ENCODE peak calls at places on chromosome 6, in nine cellular contexts. One of them, this sample, is unnamed.

GRCh38 chr6:109799664-109800063 is 108.6 kb downstream of the FIG4 start:
- DNase-seq in fibroblast of the aortic adventitia: peak
- DNase-seq in H9: no peak
- DNase-seq in choroid plexus epithelial cell: no peak
- DNase-seq in activated CD8-positive, alpha-beta T cell treated with anti-CD3 and anti-CD28 coated beads for 36 hours: no peak
- DNase-seq in ascending aorta: no peak
- DNase-seq in glutamatergic neuron: no peak
- DNase-seq in PC-9: peak
- DNase-seq in tibial nerve: no peak
- DNase-seq in this sample: no peak

GRCh38 chr6:148700713-148701392 is 46.0 kb upstream of the UST start:
- DNase-seq in glutamatergic neuron: no peak
- DNase-seq in ascending aorta: no peak
- DNase-seq in PC-9: no peak
- DNase-seq in fibroblast of the aortic adventitia: peak
- DNase-seq in H9: no peak
- DNase-seq in activated CD8-positive, alpha-beta T cell treated with anti-CD3 and anti-CD28 coated beads for 36 hours: peak
- DNase-seq in choroid plexus epithelial cell: peak
- DNase-seq in tibial nerve: no peak
- DNase-seq in this sample: peak

GRCh38 chr6:16723833-16724232 is 37.4 kb downstream of the ATXN1 start:
- DNase-seq in activated CD8-positive, alpha-beta T cell treated with anti-CD3 and anti-CD28 coated beads for 36 hours: no peak
- DNase-seq in ascending aorta: peak
- DNase-seq in choroid plexus epithelial cell: peak
- DNase-seq in glutamatergic neuron: no peak
- DNase-seq in H9: peak
- DNase-seq in tibial nerve: no peak
- DNase-seq in PC-9: peak
- DNase-seq in fibroblast of the aortic adventitia: peak
- DNase-seq in this sample: no peak

GRCh38 chr6:210778-211177 is 81.5 kb upstream of the DUSP22 start:
- DNase-seq in activated CD8-positive, alpha-beta T cell treated with anti-CD3 and anti-CD28 coated beads for 36 hours: no peak
- DNase-seq in tibial nerve: no peak
- DNase-seq in glutamatergic neuron: no peak
- DNase-seq in fibroblast of the aortic adventitia: no peak
- DNase-seq in H9: no peak
- DNase-seq in choroid plexus epithelial cell: no peak
- DNase-seq in PC-9: no peak
- DNase-seq in ascending aorta: no peak
- DNase-seq in this sample: no peak

GRCh38 chr6:11168091-11168635 is 56.6 kb upstream of the ERVFRD-1 start:
- DNase-seq in PC-9: no peak
- DNase-seq in choroid plexus epithelial cell: no peak
- DNase-seq in fibroblast of the aortic adventitia: no peak
- DNase-seq in H9: no peak
- DNase-seq in tibial nerve: no peak
- DNase-seq in glutamatergic neuron: no peak
- DNase-seq in activated CD8-positive, alpha-beta T cell treated with anti-CD3 and anti-CD28 coated beads for 36 hours: no peak
- DNase-seq in ascending aorta: no peak
- DNase-seq in this sample: no peak

GRCh38 chr6:170116643-170117042 is 174.2 kb downstream of the DLL1 start:
- DNase-seq in choroid plexus epithelial cell: no peak
- DNase-seq in H9: peak
- DNase-seq in glutamatergic neuron: no peak
- DNase-seq in activated CD8-positive, alpha-beta T cell treated with anti-CD3 and anti-CD28 coated beads for 36 hours: no peak
- DNase-seq in PC-9: no peak
- DNase-seq in fibroblast of the aortic adventitia: no peak
- DNase-seq in ascending aorta: peak
- DNase-seq in tibial nerve: no peak
- DNase-seq in this sample: no peak

GRCh38 chr6:160337301-160337700 is 10.9 kb upstream of the SLC22A3 start:
- DNase-seq in activated CD8-positive, alpha-beta T cell treated with anti-CD3 and anti-CD28 coated beads for 36 hours: no peak
- DNase-seq in H9: no peak
- DNase-seq in choroid plexus epithelial cell: peak
- DNase-seq in PC-9: no peak
- DNase-seq in fibroblast of the aortic adventitia: peak
- DNase-seq in tibial nerve: no peak
- DNase-seq in glutamatergic neuron: no peak
- DNase-seq in ascending aorta: no peak
- DNase-seq in this sample: no peak

GRCh38 chr6:31907158-31907813 is 5.4 kb upstream of the ZBTB12 start:
- DNase-seq in activated CD8-positive, alpha-beta T cell treated with anti-CD3 and anti-CD28 coated beads for 36 hours: no peak
- DNase-seq in choroid plexus epithelial cell: peak
- DNase-seq in PC-9: no peak
- DNase-seq in ascending aorta: no peak
- DNase-seq in tibial nerve: no peak
- DNase-seq in fibroblast of the aortic adventitia: peak
- DNase-seq in glutamatergic neuron: no peak
- DNase-seq in H9: no peak
- DNase-seq in this sample: no peak

GRCh38 chr6:143634486-143634885 is 43.3 kb upstream of the PHACTR2 start:
- DNase-seq in H9: no peak
- DNase-seq in PC-9: no peak
- DNase-seq in fibroblast of the aortic adventitia: no peak
- DNase-seq in choroid plexus epithelial cell: no peak
- DNase-seq in glutamatergic neuron: no peak
- DNase-seq in activated CD8-positive, alpha-beta T cell treated with anti-CD3 and anti-CD28 coated beads for 36 hours: no peak
- DNase-seq in ascending aorta: no peak
- DNase-seq in tibial nerve: no peak
- DNase-seq in this sample: no peak

GRCh38 chr6:39231386-39231785 is 2.1 kb upstream of the KCNK5 start:
- DNase-seq in PC-9: no peak
- DNase-seq in H9: no peak
- DNase-seq in ascending aorta: no peak
- DNase-seq in activated CD8-positive, alpha-beta T cell treated with anti-CD3 and anti-CD28 coated beads for 36 hours: no peak
- DNase-seq in fibroblast of the aortic adventitia: no peak
- DNase-seq in tibial nerve: no peak
- DNase-seq in glutamatergic neuron: no peak
- DNase-seq in choroid plexus epithelial cell: no peak
- DNase-seq in this sample: no peak

GRCh38 chr6:131413191-131413830 is 159.7 kb upstream of the ARG1 start:
- DNase-seq in PC-9: no peak
- DNase-seq in tibial nerve: no peak
- DNase-seq in fibroblast of the aortic adventitia: no peak
- DNase-seq in activated CD8-positive, alpha-beta T cell treated with anti-CD3 and anti-CD28 coated beads for 36 hours: no peak
- DNase-seq in H9: no peak
- DNase-seq in glutamatergic neuron: no peak
- DNase-seq in ascending aorta: no peak
- DNase-seq in choroid plexus epithelial cell: no peak
- DNase-seq in this sample: no peak

GRCh38 chr6:105067329-105067728 is 110.4 kb downstream of the LIN28B start:
- DNase-seq in PC-9: no peak
- DNase-seq in ascending aorta: no peak
- DNase-seq in fibroblast of the aortic adventitia: no peak
- DNase-seq in activated CD8-positive, alpha-beta T cell treated with anti-CD3 and anti-CD28 coated beads for 36 hours: no peak
- DNase-seq in H9: no peak
- DNase-seq in choroid plexus epithelial cell: peak
- DNase-seq in glutamatergic neuron: no peak
- DNase-seq in tibial nerve: no peak
- DNase-seq in this sample: no peak

GRCh38 chr6:34146021-34146782 is at the start of gene GRM4:
- DNase-seq in PC-9: no peak
- DNase-seq in H9: peak
- DNase-seq in tibial nerve: no peak
- DNase-seq in activated CD8-positive, alpha-beta T cell treated with anti-CD3 and anti-CD28 coated beads for 36 hours: no peak
- DNase-seq in ascending aorta: no peak
- DNase-seq in choroid plexus epithelial cell: no peak
- DNase-seq in glutamatergic neuron: no peak
- DNase-seq in fibroblast of the aortic adventitia: no peak
- DNase-seq in this sample: no peak
- TF ChIP-seq CTCF in PC-9: no peak
- TF ChIP-seq CTCF in H9: no peak
- TF ChIP-seq CTCF in tibial nerve: no peak
- TF ChIP-seq CTCF in activated CD8-positive, alpha-beta T cell treated with anti-CD3 and anti-CD28 coated beads for 36 hours: no peak
- TF ChIP-seq CTCF in ascending aorta: no peak
- TF ChIP-seq CTCF in choroid plexus epithelial cell: no peak
- TF ChIP-seq CTCF in glutamatergic neuron: no peak
- TF ChIP-seq CTCF in fibroblast of the aortic adventitia: no peak
- TF ChIP-seq CTCF in this sample: no peak

GRCh38 chr6:129895692-129896091 is 34.6 kb upstream of the TMEM244 start:
- DNase-seq in activated CD8-positive, alpha-beta T cell treated with anti-CD3 and anti-CD28 coated beads for 36 hours: no peak
- DNase-seq in tibial nerve: no peak
- DNase-seq in glutamatergic neuron: no peak
- DNase-seq in choroid plexus epithelial cell: peak
- DNase-seq in PC-9: no peak
- DNase-seq in fibroblast of the aortic adventitia: peak
- DNase-seq in ascending aorta: no peak
- DNase-seq in H9: no peak
- DNase-seq in this sample: no peak

GRCh38 chr6:129890701-129891100 is 29.6 kb upstream of the TMEM244 start:
- DNase-seq in H9: no peak
- DNase-seq in fibroblast of the aortic adventitia: peak
- DNase-seq in tibial nerve: no peak
- DNase-seq in PC-9: no peak
- DNase-seq in activated CD8-positive, alpha-beta T cell treated with anti-CD3 and anti-CD28 coated beads for 36 hours: peak
- DNase-seq in choroid plexus epithelial cell: peak
- DNase-seq in ascending aorta: no peak
- DNase-seq in glutamatergic neuron: no peak
- DNase-seq in this sample: no peak

GRCh38 chr6:129890164-129890563 is 29.0 kb upstream of the TMEM244 start:
- DNase-seq in activated CD8-positive, alpha-beta T cell treated with anti-CD3 and anti-CD28 coated beads for 36 hours: peak
- DNase-seq in choroid plexus epithelial cell: peak
- DNase-seq in ascending aorta: no peak
- DNase-seq in tibial nerve: no peak
- DNase-seq in PC-9: no peak
- DNase-seq in fibroblast of the aortic adventitia: peak
- DNase-seq in H9: no peak
- DNase-seq in glutamatergic neuron: no peak
- DNase-seq in this sample: no peak

GRCh38 chr6:129894904-129895303 is 33.8 kb upstream of the TMEM244 start:
- DNase-seq in PC-9: no peak
- DNase-seq in ascending aorta: no peak
- DNase-seq in choroid plexus epithelial cell: no peak
- DNase-seq in tibial nerve: no peak
- DNase-seq in activated CD8-positive, alpha-beta T cell treated with anti-CD3 and anti-CD28 coated beads for 36 hours: no peak
- DNase-seq in H9: no peak
- DNase-seq in glutamatergic neuron: no peak
- DNase-seq in fibroblast of the aortic adventitia: no peak
- DNase-seq in this sample: no peak

GRCh38 chr6:129893513-129894098 is 32.5 kb upstream of the TMEM244 start:
- DNase-seq in activated CD8-positive, alpha-beta T cell treated with anti-CD3 and anti-CD28 coated beads for 36 hours: no peak
- DNase-seq in ascending aorta: no peak
- DNase-seq in tibial nerve: no peak
- DNase-seq in PC-9: no peak
- DNase-seq in fibroblast of the aortic adventitia: peak
- DNase-seq in choroid plexus epithelial cell: peak
- DNase-seq in H9: no peak
- DNase-seq in glutamatergic neuron: no peak
- DNase-seq in this sample: no peak
- TF ChIP-seq CTCF in activated CD8-positive, alpha-beta T cell treated with anti-CD3 and anti-CD28 coated beads for 36 hours: peak
- TF ChIP-seq CTCF in ascending aorta: peak
- TF ChIP-seq CTCF in tibial nerve: no peak
- TF ChIP-seq CTCF in PC-9: peak
- TF ChIP-seq CTCF in fibroblast of the aortic adventitia: peak
- TF ChIP-seq CTCF in choroid plexus epithelial cell: peak
- TF ChIP-seq CTCF in H9: peak
- TF ChIP-seq CTCF in glutamatergic neuron: peak
- TF ChIP-seq CTCF in this sample: peak

DNA sequence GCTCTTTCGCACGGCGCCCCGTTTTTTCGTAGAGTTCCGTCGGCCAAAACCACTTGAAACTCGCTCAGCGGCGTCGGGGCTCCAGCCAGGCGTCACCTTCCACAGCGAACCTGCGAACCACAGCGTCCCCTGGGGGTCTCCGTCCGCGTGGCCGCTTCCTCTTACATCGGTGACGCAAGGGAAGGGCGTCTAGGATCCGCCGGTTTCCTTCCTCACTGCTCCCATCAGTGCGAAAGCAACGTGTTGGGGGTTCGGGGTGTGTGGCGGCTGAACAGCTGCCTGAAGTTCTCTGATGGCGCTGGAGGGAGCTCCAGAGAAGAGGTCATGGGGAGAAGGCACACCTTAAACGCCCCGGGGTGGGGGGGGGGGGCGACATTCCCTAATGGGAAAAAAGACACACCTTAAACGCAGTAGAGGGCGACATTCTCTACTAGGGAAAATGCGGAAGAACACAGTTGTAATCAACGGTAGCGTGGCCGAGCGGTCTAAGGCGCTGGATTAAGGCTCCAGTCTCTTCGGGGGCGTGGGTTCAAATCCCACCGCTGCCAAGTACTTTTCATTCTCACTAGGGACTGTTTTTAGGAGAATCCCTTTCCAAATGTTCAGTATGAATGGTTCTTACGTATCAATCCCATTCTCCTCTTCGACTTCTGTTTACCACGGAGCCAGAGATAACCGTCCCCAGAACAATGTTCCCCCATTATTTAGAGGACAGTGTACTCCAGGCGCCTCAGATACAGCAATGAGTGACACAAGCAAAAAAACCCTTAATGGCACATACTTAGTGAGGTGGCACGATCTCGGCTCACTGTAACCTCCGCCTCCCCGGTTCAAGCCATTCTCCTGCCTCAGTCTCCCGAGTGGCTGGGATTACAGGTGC is 16.3 kb downstream of the ZNF311 start:
- DNase-seq in H9: peak
- DNase-seq in ascending aorta: peak
- DNase-seq in glutamatergic neuron: peak
- DNase-seq in choroid plexus epithelial cell: peak
- DNase-seq in activated CD8-positive, alpha-beta T cell treated with anti-CD3 and anti-CD28 coated beads for 36 hours: peak
- DNase-seq in tibial nerve: peak
- DNase-seq in PC-9: peak
- DNase-seq in fibroblast of the aortic adventitia: peak
- DNase-seq in this sample: peak
- TF ChIP-seq CTCF in H9: peak
- TF ChIP-seq CTCF in ascending aorta: no peak
- TF ChIP-seq CTCF in glutamatergic neuron: peak
- TF ChIP-seq CTCF in choroid plexus epithelial cell: peak
- TF ChIP-seq CTCF in activated CD8-positive, alpha-beta T cell treated with anti-CD3 and anti-CD28 coated beads for 36 hours: peak
- TF ChIP-seq CTCF in tibial nerve: peak
- TF ChIP-seq CTCF in PC-9: peak
- TF ChIP-seq CTCF in fibroblast of the aortic adventitia: peak
- TF ChIP-seq CTCF in this sample: peak

DNA sequence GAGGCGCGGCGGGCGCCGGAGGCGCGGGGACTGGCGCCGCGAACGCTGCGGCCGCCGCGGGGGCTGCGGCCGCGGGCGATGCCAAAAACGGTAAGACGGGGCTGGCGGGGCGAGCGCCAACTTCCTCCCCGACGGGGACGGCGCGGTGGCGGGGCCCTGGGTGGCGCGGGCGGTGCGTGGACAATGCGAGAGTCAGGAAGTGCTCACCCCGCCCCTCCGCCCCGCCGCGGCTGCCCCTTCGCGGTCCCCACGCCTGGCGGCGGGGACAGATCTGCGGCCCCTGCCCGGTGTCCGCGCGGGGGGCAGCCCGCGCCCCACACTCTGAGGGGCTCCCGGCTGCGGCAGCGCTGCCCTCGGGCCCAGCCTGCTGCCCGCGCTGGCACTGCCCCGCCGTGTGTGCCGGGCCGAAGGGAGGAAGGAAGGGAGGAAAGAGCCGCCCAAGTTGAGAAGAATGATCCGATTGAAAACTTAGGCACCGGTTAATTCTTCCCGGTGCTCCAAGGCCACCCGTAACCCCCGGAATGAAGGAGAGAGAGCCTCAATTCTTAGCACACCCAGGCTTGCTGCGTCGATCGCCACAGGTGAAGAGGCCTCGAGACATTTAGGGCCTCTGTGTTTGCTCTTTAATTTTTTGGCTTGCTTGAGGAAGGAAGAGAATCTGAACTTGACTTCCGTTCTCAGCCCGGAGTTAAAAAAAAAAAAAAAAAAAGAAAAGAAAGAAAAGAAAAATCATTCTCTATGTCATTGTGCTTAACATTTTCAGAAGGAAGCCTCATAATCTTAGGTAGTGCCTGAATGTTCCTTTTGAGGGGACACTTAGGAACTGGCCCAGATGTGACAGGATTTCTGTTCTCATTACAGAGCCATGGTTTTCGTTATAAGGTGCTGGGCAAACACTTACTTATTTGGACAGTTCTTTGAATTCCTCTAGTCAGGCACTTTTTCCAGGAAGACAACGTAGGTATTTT is 982 bp downstream of the HECA start:
- DNase-seq in PC-9: peak
- DNase-seq in activated CD8-positive, alpha-beta T cell treated with anti-CD3 and anti-CD28 coated beads for 36 hours: peak
- DNase-seq in fibroblast of the aortic adventitia: peak
- DNase-seq in choroid plexus epithelial cell: peak
- DNase-seq in glutamatergic neuron: peak
- DNase-seq in H9: no peak
- DNase-seq in tibial nerve: no peak
- DNase-seq in ascending aorta: peak
- DNase-seq in this sample: peak
- TF ChIP-seq CTCF in PC-9: no peak
- TF ChIP-seq CTCF in activated CD8-positive, alpha-beta T cell treated with anti-CD3 and anti-CD28 coated beads for 36 hours: no peak
- TF ChIP-seq CTCF in fibroblast of the aortic adventitia: no peak
- TF ChIP-seq CTCF in choroid plexus epithelial cell: no peak
- TF ChIP-seq CTCF in glutamatergic neuron: no peak
- TF ChIP-seq CTCF in H9: no peak
- TF ChIP-seq CTCF in tibial nerve: peak
- TF ChIP-seq CTCF in ascending aorta: no peak
- TF ChIP-seq CTCF in this sample: peak